ENCODE peak calls at places on chromosomes 16 and 17, in six cellular contexts. Z is stomach, E is vagina, M is colonic mucosa, I is AG10803, A is heart left ventricle. L is an unnamed sample.

GRCh38 chr16:86100205-86101134 is 201.5 kb downstream of the IRF8 start:
- DNase-seq in Z (no peak), E (no peak), M (no peak), I (no peak), A (no peak), L (no peak)

GRCh38 chr17:75032896-75033294 is 13.9 kb downstream of the ATP5PD start:
- DNase-seq in Z (no peak), E (no peak), M (peak; percentile 38), I (no peak), A (peak; percentile 47), L (no peak)

GRCh38 chr17:44279586-44280344 is 11.8 kb upstream of the SLC4A1 start:
- DNase-seq in Z (peak; percentile 64), E (no peak), M (peak; percentile 66), I (peak; percentile 84), A (peak; percentile 88), L (peak; percentile 48)

GRCh38 chr16:27363797-27364196 is 38.2 kb upstream of the IL21R start:
- DNase-seq in Z (peak; percentile 84), E (no peak), M (peak; percentile 95), I (no peak), A (no peak), L (no peak)

GRCh38 chr16:66604376-66605176 is at the start of gene CMTM3:
- DNase-seq in Z (peak; percentile 59), E (no peak), M (peak; percentile 58), I (peak; percentile 49), A (peak; percentile 66), L (no peak)

GRCh38 chr16:25264599-25264998 is 7.0 kb upstream of the ZKSCAN2 start:
- DNase-seq in Z (no peak), E (no peak), M (no peak), I (no peak), A (no peak), L (no peak)

GRCh38 chr17:79919862-79920720 is 80.9 kb upstream of the CBX4 start:
- DNase-seq in Z (no peak), E (no peak), M (no peak), I (no peak), A (no peak), L (no peak)

GRCh38 chr16:7303014-7303676 is 29.5 kb upstream of the RBFOX1 start:
- DNase-seq in Z (no peak), E (no peak), M (no peak), I (no peak), A (no peak), L (no peak)

GRCh38 chr17:10177921-10178788 is 20.3 kb downstream of the GAS7 start:
- DNase-seq in Z (no peak), E (no peak), M (no peak), I (peak; percentile 91), A (peak; percentile 45), L (peak; percentile 51)

GRCh38 chr16:3879258-3879886 is 1.1 kb downstream of the CREBBP start:
- DNase-seq in Z (peak; percentile 27), E (no peak), M (peak; percentile 34), I (no peak), A (peak; percentile 43), L (no peak)

GRCh38 chr16:27976990-27977389 is 86.5 kb downstream of the GSG1L start:
- DNase-seq in Z (no peak), E (peak; percentile 44), M (no peak), I (no peak), A (no peak), L (no peak)

GRCh38 chr17:72609501-72609900 is 483.0 kb downstream of the SLC39A11 start:
- DNase-seq in Z (peak; percentile 42), E (no peak), M (peak; percentile 74), I (peak; percentile 60), A (no peak), L (no peak)

GRCh38 chr17:6862822-6863221 is 31.3 kb upstream of the TEKT1 start:
- DNase-seq in Z (no peak), E (no peak), M (no peak), I (no peak), A (no peak), L (no peak)

GRCh38 chr16:75486014-75486404 is 9.2 kb downstream of the CHST6 start:
- DNase-seq in Z (no peak), E (no peak), M (peak; percentile 75), I (no peak), A (no peak), L (no peak)

GRCh38 chr16:87780385-87780989 is 14.7 kb upstream of the KLHDC4 start:
- DNase-seq in Z (peak; percentile 34), E (no peak), M (peak; percentile 33), I (peak; percentile 48), A (peak; percentile 54), L (no peak)

GRCh38 chr17:72115789-72116520 is 4.9 kb upstream of the SOX9 start:
- DNase-seq in Z (no peak), E (no peak), M (no peak), I (no peak), A (no peak), L (no peak)

GRCh38 chr17:48439875-48440505 is 10.0 kb upstream of the SKAP1 start:
- DNase-seq in Z (peak; percentile 28), E (no peak), M (no peak), I (no peak), A (no peak), L (no peak)

GRCh38 chr16:66553223-66553622 is 847 bp downstream of the CKLF start:
- DNase-seq in Z (peak; percentile 29), E (peak; percentile 70), M (peak; percentile 56), I (no peak), A (no peak), L (no peak)

GRCh38 chr17:6714315-6714874 is 1.2 kb upstream of the SLC13A5 start:
- DNase-seq in Z (no peak), E (no peak), M (no peak), I (no peak), A (no peak), L (no peak)

GRCh38 chr17:66426397-66427033 is 124.1 kb downstream of the PRKCA start:
- DNase-seq in Z (no peak), E (no peak), M (peak; percentile 48), I (no peak), A (no peak), L (no peak)

GRCh38 chr16:53754938-53755910 is 51.3 kb downstream of the FTO start:
- DNase-seq in Z (peak; percentile 65), E (no peak), M (peak; percentile 87), I (peak; percentile 66), A (no peak), L (peak; percentile 36)

GRCh38 chr17:55434721-55435120 is 13.1 kb upstream of the MMD start:
- DNase-seq in Z (no peak), E (no peak), M (no peak), I (no peak), A (no peak), L (no peak)

GRCh38 chr16:85221081-85221809 is 109.0 kb upstream of the CIBAR2 start:
- DNase-seq in Z (no peak), E (no peak), M (no peak), I (no peak), A (no peak), L (no peak)

GRCh38 chr17:6045621-6046357 is 24.4 kb upstream of the WSCD1 start:
- DNase-seq in Z (no peak), E (no peak), M (no peak), I (no peak), A (no peak), L (no peak)

GRCh38 chr17:58224315-58224714 is 5.3 kb upstream of the MKS1 start:
- DNase-seq in Z (no peak), E (no peak), M (no peak), I (peak; percentile 73), A (no peak), L (peak; percentile 34)

GRCh38 chr16:85924675-85925074 is 25.7 kb downstream of the IRF8 start:
- DNase-seq in Z (no peak), E (no peak), M (no peak), I (peak; percentile 9), A (no peak), L (no peak)

GRCh38 chr16:83530293-83530692 is 277.5 kb upstream of the HSBP1 start:
- DNase-seq in Z (no peak), E (no peak), M (no peak), I (peak; percentile 97), A (no peak), L (peak; percentile 73)

GRCh38 chr16:3115011-3115410 is 2.6 kb downstream of the ZNF205 start:
- DNase-seq in Z (no peak), E (no peak), M (no peak), I (no peak), A (no peak), L (no peak)

GRCh38 chr17:43456029-43456428 is 27.7 kb upstream of the DHX8 start:
- DNase-seq in Z (no peak), E (no peak), M (no peak), I (no peak), A (no peak), L (no peak)

GRCh38 chr16:75309899-75310430 is 58.5 kb upstream of the BCAR1 start:
- DNase-seq in Z (no peak), E (no peak), M (peak; percentile 57), I (no peak), A (no peak), L (no peak)

GRCh38 chr17:48352630-48353029 is 77.4 kb downstream of the SKAP1 start:
- DNase-seq in Z (no peak), E (no peak), M (no peak), I (peak; percentile 15), A (no peak), L (no peak)

GRCh38 chr17:72790194-72790593 is 302.3 kb downstream of the SLC39A11 start:
- DNase-seq in Z (no peak), E (no peak), M (no peak), I (peak; percentile 10), A (no peak), L (no peak)

GRCh38 chr16:30923554-30924085 is at the start of gene FBXL19:
- DNase-seq in Z (no peak), E (no peak), M (no peak), I (no peak), A (no peak), L (no peak)

GRCh38 chr17:59417452-59417851 is 86.0 kb downstream of the YPEL2 start:
- DNase-seq in Z (no peak), E (no peak), M (no peak), I (no peak), A (no peak), L (no peak)

GRCh38 chr17:81277938-81278693 is 17.0 kb downstream of the SLC38A10 start:
- DNase-seq in Z (no peak), E (no peak), M (no peak), I (no peak), A (peak; percentile 50), L (no peak)
- H3K4me3 ChIP-seq in Z (peak overlapping the region; percentile 25), E (peak overlapping the region; percentile 22), M (no peak overlapping the region), I (no peak overlapping the region), A (no peak overlapping the region), L (no peak overlapping the region)

GRCh38 chr17:76493505-76494167 is 7.6 kb downstream of the RHBDF2 start:
- DNase-seq in Z (peak; percentile 39), E (no peak), M (no peak), I (no peak), A (no peak), L (no peak)
- H3K4me3 ChIP-seq in Z (peak overlapping the region; percentile 19), E (no peak overlapping the region), M (no peak overlapping the region), I (no peak overlapping the region), A (no peak overlapping the region), L (no peak overlapping the region)

GRCh38 chr17:83187782-83188311 is 108.4 kb downstream of the METRNL start:
- DNase-seq in Z (no peak), E (no peak), M (no peak), I (no peak), A (no peak), L (no peak)
- H3K4me3 ChIP-seq in Z (no peak overlapping the region), E (no peak overlapping the region), M (no peak overlapping the region), I (no peak overlapping the region), A (no peak overlapping the region), L (no peak overlapping the region)

GRCh38 chr17:16915752-16916556 is 56.0 kb downstream of the TNFRSF13B start:
- DNase-seq in Z (peak; percentile 67), E (peak; percentile 58), M (peak; percentile 68), I (peak; percentile 40), A (no peak), L (no peak)
- H3K4me3 ChIP-seq in Z (no peak overlapping the region), E (no peak overlapping the region), M (no peak overlapping the region), I (no peak overlapping the region), A (no peak overlapping the region), L (no peak overlapping the region)

GRCh38 chr17:81021531-81022370 is 13.2 kb upstream of the BAIAP2 start:
- DNase-seq in Z (no peak), E (no peak), M (no peak), I (no peak), A (no peak), L (no peak)
- H3K4me3 ChIP-seq in Z (no peak overlapping the region), E (no peak overlapping the region), M (no peak overlapping the region), I (no peak overlapping the region), A (no peak overlapping the region), L (no peak overlapping the region)

L was measured in skeletal muscle cell.